ENCODE peak calls at places on chromosomes 3 and 15, in four cellular contexts. E is stomach, X is esophagus muscularis mucosa, D is upper lobe of left lung. F is an unnamed sample.

GRCh38 chr3:110697961-110698360 is 373.7 kb upstream of the NECTIN3 start:
- DNase-seq in E (no peak), X (no peak), D (no peak), F (no peak)

GRCh38 chr3:64011685-64012084 is 11.6 kb downstream of the PSMD6 start:
- DNase-seq in E (no peak), X (no peak), D (no peak), F (no peak)

GRCh38 chr3:190155752-190156151 is 35.1 kb upstream of the P3H2 start:
- DNase-seq in E (peak), X (no peak), D (no peak), F (no peak)

GRCh38 chr3:175129126-175129525 is 270.0 kb downstream of the NAALADL2 start:
- DNase-seq in E (no peak), X (no peak), D (no peak), F (no peak)

GRCh38 chr3:178059124-178059523 is 477.1 kb upstream of the KCNMB2 start:
- DNase-seq in E (no peak), X (no peak), D (no peak), F (no peak)

GRCh38 chr15:65916664-65917406 is 47.5 kb downstream of the RAB11A start:
- DNase-seq in E (peak), X (no peak), D (peak), F (no peak)

GRCh38 chr15:68620721-68621528 is 42.1 kb downstream of the CORO2B start:
- DNase-seq in E (peak), X (peak), D (peak), F (peak)

GRCh38 chr15:58537033-58537432 is 105.2 kb downstream of the LIPC start:
- DNase-seq in E (peak), X (no peak), D (no peak), F (no peak)

GRCh38 chr3:100436951-100437350 is 35.6 kb downstream of the LNP1 start:
- DNase-seq in E (no peak), X (no peak), D (no peak), F (no peak)

GRCh38 chr15:34336947-34337556 is 529 bp downstream of the SLC12A6 start:
- DNase-seq in E (no peak), X (no peak), D (no peak), F (peak)

GRCh38 chr3:15606434-15606891 is 4.9 kb downstream of the BTD start:
- DNase-seq in E (no peak), X (no peak), D (no peak), F (no peak)

GRCh38 chr3:78728406-78729145 is 1039.2 kb downstream of the ROBO1 start:
- DNase-seq in E (peak), X (no peak), D (peak), F (peak)

GRCh38 chr3:146164951-146165350 is 4.0 kb upstream of the PLOD2 start:
- DNase-seq in E (no peak), X (no peak), D (no peak), F (no peak)

GRCh38 chr3:111538687-111539086 is 3.3 kb upstream of the CD96 start:
- DNase-seq in E (no peak), X (no peak), D (no peak), F (no peak)

GRCh38 chr15:71296032-71296686 is 180.9 kb downstream of the THSD4 start:
- DNase-seq in E (no peak), X (no peak), D (no peak), F (no peak)

GRCh38 chr15:42084465-42085235 is 9.7 kb downstream of the PLA2G4D start:
- DNase-seq in E (peak), X (no peak), D (peak), F (peak)

GRCh38 chr3:58646503-58646902 is 20.1 kb downstream of the FAM3D start:
- DNase-seq in E (peak), X (no peak), D (no peak), F (no peak)

GRCh38 chr3:184096811-184097378 is at the start of gene HTR3E:
- DNase-seq in E (no peak), X (no peak), D (no peak), F (no peak)

GRCh38 chr15:63870043-63870394 is 36.3 kb upstream of the HERC1 start:
- DNase-seq in E (no peak), X (no peak), D (no peak), F (no peak)

GRCh38 chr3:48952510-48953118 is 34.0 kb downstream of the ARIH2 start:
- DNase-seq in E (peak), X (no peak), D (peak), F (no peak)
- TF ChIP-seq CTCF in E (no peak), X (peak), D (peak), F (no peak)

DNA sequence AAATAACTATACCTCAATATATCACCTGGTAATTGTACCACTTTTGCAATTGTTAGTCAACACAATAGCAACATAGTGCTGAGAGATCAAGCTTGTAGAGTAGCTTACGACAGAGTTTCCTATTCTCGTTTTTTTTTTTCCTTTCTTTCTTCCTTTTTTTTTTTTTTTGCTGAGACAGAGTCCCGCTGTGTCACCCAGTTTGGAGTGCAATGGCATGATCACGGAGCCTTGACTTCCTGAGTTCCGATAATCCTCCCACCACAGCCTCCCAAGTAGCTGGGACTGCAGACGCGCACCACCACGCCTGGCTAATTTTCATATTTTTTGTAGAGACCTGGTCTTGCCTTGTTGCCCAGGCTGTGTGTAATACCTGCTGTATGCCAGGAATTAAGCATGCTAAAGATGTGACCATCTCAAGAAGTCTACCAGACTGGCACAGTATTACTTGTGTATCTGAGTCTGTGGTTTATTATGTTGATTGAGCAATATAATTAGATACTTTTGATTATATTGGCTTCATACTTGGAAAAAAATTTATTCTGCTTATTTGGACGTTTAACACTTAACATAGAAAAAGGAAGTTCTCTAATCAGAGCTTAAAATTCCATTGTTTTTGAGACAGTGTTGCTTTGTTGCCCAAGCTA is 3.0 kb downstream of the SELENOT start:
- DNase-seq in E (no peak), X (no peak), D (peak), F (no peak)
- H3K4me3 ChIP-seq in E (no peak), X (no peak), D (no peak), F (no peak)

GRCh38 chr15:98997312-98997711 is 10.3 kb downstream of the PGPEP1L start:
- DNase-seq in E (no peak), X (no peak), D (no peak), F (no peak)
- TF ChIP-seq EP300 in E (no peak), X (no peak), D (no peak), F (no peak)

DNA sequence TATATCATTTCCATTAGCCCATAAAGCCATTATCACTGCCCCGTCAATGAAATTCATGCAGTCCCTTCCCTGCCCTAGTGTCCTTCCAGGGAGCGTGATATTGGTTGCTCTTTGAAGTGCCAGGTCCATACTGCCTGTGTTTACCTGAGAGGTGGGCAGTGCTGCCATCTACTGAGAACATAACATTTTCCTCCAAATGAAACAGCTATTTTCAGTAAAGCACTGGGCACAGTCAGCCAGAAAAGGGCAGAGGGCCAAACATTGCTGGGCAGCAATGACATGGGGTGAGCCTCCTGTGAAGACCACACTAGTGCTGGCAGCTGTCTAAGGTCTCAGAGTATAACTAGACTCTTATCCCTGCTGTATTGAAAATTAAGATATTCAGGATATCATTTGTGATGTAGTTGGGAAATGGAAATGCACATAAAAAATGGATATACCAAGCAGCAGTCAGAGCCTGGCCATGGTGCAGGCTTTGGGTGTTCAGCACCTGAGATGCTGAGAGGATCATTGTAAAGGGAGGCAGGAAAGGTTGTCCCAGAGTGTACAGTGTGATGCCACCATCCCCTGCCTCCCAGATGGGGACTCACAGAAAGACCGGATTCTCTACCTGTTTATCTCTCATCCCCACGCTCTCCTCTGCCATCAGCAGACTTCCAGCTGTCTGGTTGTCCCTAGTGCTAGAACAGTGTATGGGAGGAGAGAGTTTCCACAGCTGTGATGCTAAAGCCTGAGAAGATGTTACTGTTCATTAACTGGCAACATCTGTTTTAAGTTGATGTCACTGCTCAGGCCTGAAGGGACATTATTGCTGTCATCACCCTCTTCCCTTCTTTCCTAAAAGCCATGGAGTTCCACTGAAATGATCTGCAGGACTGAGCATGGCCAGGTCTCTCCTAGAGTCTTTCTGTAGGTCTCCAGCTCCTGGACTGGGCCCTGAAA is 108.8 kb downstream of the ARNT2 start:
- DNase-seq in E (no peak), X (peak), D (no peak), F (no peak)
- TF ChIP-seq CTCF in E (no peak), X (peak), D (no peak), F (no peak)

GRCh38 chr15:36609793-36610192 is 30.4 kb downstream of the CDIN1 start:
- DNase-seq in E (no peak), X (no peak), D (no peak), F (no peak)

GRCh38 chr15:36608166-36608565 is 28.7 kb downstream of the CDIN1 start:
- DNase-seq in E (no peak), X (no peak), D (no peak), F (no peak)

GRCh38 chr15:36601497-36601932 is 22.1 kb downstream of the CDIN1 start:
- DNase-seq in E (no peak), X (no peak), D (no peak), F (peak)

GRCh38 chr15:36601952-36602351 is 22.5 kb downstream of the CDIN1 start:
- DNase-seq in E (no peak), X (no peak), D (no peak), F (no peak)

GRCh38 chr15:36605626-36606263 is 26.3 kb downstream of the CDIN1 start:
- DNase-seq in E (no peak), X (no peak), D (no peak), F (no peak)
- H3K4me3 ChIP-seq in E (no peak), X (no peak), D (no peak), F (no peak)

GRCh38 chr3:160885791-160886286 is 129.8 kb downstream of the PPM1L start:
- DNase-seq in E (peak), X (no peak), D (peak), F (peak)
- TF ChIP-seq EP300 in E (no peak), X (no peak), D (no peak), F (no peak)

GRCh38 chr3:157067114-157067513 is 92.8 kb downstream of the CCNL1 start:
- DNase-seq in E (no peak), X (no peak), D (no peak), F (no peak)
- TF ChIP-seq CTCF in E (no peak), X (no peak), D (no peak), F (no peak)